ENCODE peak calls at places on chromosomes 11 and 22, in five cellular contexts. Q, A, W, B and P are unnamed samples.

GRCh38 chr11:113697075-113697474 is 9.0 kb downstream of the TMPRSS5 start:
- DNase-seq in Q (no peak), W (no peak), A (no peak), B (no peak), P (no peak)

GRCh38 chr11:17548444-17548843 is 1.4 kb downstream of the OTOG start:
- DNase-seq in W (peak; percentile 85), B (peak; percentile 26), Q (no peak), A (peak; percentile 63), P (no peak)

GRCh38 chr22:26617251-26618199 is at the start of gene CRYBB1:
- DNase-seq in A (peak; percentile 87), W (peak; percentile 56), B (no peak), Q (peak; percentile 91), P (no peak)

GRCh38 chr11:126327280-126328000 is 23.6 kb downstream of the DCPS start:
- DNase-seq in B (no peak), W (no peak), Q (no peak), A (no peak), P (no peak)

GRCh38 chr11:117457835-117458234 is 130.2 kb downstream of the CEP164 start:
- DNase-seq in B (no peak), Q (no peak), W (no peak), A (no peak), P (no peak)

GRCh38 chr11:64359712-64360402 is 895 bp downstream of the RPS6KA4 start:
- DNase-seq in A (no peak), Q (no peak), B (peak; percentile 16), W (peak; percentile 72), P (peak; percentile 58)

GRCh38 chr11:2342981-2343380 is 34.1 kb upstream of the CD81 start:
- DNase-seq in A (no peak), B (peak; percentile 40), Q (no peak), W (no peak), P (peak; percentile 10)

GRCh38 chr11:46465683-46466082 is 74.1 kb upstream of the CHRM4 start:
- DNase-seq in W (no peak), Q (no peak), A (no peak), B (no peak), P (no peak)

GRCh38 chr11:122633219-122633829 is 22.2 kb upstream of the UBASH3B start:
- DNase-seq in A (peak; percentile 73), W (peak; percentile 73), B (peak; percentile 83), Q (peak; percentile 51), P (peak; percentile 49)

GRCh38 chr22:23150762-23151161 is 5.5 kb downstream of the RAB36 start:
- DNase-seq in A (no peak), B (no peak), W (no peak), Q (no peak), P (no peak)

GRCh38 chr22:23153994-23154393 is 8.7 kb downstream of the RAB36 start:
- DNase-seq in Q (no peak), B (no peak), W (peak; percentile 42), A (no peak), P (no peak)

GRCh38 chr22:23151827-23152226 is 6.5 kb downstream of the RAB36 start:
- DNase-seq in W (no peak), A (no peak), Q (no peak), B (no peak), P (no peak)

GRCh38 chr22:23154461-23154860 is 9.2 kb downstream of the RAB36 start:
- DNase-seq in Q (no peak), W (no peak), A (no peak), B (no peak), P (no peak)

DNA sequence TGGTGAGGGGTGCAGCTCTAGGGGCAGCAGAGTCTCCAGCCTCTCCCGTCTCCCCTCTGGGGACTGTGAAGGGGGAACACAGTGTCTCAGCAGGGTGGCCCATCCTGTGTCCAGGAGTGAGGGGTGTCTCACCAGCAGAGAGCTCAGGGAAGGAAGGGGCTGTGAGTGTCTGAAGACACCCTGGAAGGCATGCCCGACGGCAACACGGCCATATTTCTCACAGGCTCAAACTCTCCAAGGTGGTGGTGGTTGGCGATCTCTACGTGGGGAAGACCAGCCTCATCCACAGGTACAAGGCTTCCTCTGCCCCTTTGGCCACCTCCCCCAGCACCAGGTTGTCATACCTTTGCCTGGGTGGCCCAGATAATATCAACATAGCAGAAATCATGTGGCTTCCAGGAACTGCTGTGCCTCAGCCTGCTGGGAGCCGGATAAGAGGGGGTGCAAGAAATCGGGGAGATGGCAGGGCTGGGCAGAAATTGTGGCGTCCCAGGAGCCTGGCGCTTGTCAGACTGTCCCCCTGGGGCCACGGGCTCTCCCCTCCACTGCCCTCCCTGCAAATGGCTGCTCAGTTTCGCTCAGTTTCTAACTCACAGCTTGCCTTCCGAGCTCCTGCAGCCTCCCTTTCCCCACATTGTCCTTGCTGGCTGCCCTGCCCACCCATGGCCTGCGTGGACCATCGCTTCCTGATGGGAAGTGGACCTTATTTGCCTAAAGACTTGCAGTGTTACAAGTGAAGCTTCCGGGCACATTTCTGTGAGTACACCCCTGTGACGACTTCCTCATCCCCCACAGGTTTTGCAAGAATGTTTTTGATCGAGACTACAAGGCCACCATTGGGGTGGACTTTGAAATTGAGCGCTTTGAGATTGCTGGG is 7.2 kb downstream of the RAB36 start:
- DNase-seq in W (no peak), A (no peak), B (no peak), Q (no peak), P (no peak)
- H3K4me2 ChIP-seq in W (no peak overlapping the region), A (no peak overlapping the region), B (no peak overlapping the region), Q (no peak overlapping the region), P (peak overlapping the region; percentile 32)

DNA sequence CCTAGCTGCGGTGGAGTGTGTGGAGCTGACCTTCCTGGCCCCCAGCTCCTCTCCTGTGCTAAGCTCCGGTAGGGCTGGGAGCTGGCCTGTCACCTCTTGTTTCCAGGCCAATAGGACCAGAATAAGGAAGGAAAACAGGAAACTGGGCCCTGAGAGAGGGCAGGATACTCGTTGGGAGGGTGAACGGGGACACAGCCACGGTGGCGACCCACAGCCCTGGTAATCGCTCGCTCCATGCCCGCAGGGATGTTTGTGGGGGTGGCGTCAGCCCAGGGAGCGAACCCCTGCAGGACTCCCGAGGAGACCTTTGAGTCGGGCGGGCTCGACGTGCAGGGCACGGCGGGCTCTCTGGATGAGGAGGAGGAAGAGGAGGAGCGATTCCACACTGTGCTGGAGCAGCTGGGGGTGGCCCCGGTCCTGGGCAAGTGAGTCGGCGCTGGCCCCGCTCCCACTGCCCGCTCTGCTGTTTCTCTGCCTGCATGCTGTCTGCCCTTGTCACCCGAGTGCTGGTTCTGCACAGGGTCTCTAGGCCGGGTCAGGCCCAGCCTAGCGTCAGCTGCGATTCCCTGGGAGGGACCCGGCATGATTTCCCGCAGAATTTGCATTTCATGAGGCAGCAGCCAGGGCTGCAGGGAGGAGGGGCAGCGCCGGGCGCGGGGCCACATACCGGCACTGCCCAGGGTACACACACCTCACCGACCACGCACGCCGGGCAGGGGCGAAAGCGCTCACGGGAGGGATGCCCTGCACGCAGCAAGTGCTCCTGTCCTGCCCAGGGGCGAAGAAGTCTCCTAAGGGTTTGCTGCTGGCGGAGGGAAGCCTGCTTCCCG is 1.6 kb downstream of the CRACR2B start:
- DNase-seq in W (peak; percentile 64), A (peak; percentile 57), Q (no peak), B (no peak), P (no peak)
- TF ChIP-seq EZH2 in W (no peak), A (peak; percentile 67), Q (no peak), B (peak; percentile 21), P (no peak)

GRCh38 chr11:47906066-47906465 is 57.9 kb upstream of the NUP160 start:
- DNase-seq in A (no peak), Q (no peak), W (no peak), B (no peak), P (no peak)
- H3K4me2 ChIP-seq in A (no peak overlapping the region), Q (no peak overlapping the region), W (no peak overlapping the region), B (no peak overlapping the region), P (no peak overlapping the region)

DNA sequence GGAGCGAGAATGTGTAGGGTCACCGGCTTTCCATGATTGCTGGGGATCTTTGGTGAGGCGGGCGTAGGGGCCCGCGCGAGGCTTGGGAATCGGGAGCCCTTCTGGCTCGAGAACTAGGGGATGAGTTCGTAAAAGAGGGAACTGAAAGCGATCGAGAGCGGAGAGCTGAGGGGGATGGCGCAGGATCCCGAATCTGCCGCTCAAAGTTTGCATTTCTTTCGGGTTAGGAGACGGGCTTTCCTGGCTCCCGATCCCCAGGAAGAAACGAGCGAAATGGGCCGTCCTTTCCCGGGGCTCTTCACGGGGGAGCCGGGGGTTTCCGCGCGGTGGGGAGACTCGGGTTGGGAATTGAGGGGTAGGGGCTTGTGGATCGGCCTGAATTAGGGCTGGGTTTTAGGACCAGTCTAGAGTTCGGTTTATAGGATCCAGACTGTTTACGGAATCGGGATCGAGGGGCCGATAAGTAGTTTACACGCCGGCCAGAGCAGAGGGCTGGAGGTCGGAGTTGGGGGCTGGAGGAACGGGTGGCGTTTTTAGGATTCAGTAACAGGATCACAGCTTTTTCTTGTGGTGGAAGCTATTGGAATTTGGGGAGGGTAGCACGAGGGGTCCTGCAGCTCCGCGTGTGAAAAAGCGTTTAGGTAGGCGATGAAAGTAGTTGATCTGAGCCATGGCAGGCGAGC is 1.3 kb downstream of the PKNOX2 start:
- DNase-seq in W (peak; percentile 57), Q (no peak), B (peak; percentile 66), A (peak; percentile 61), P (no peak)
- TF ChIP-seq EZH2 in W (peak; percentile 63), Q (no peak), B (peak; percentile 70), A (no peak), P (peak; percentile 82)

GRCh38 chr11:62716816-62717215 is 9.3 kb downstream of the GNG3 start:
- DNase-seq in Q (no peak), A (no peak), W (no peak), B (no peak), P (no peak)
- H3K4me2 ChIP-seq in Q (no peak overlapping the region), A (no peak overlapping the region), W (no peak overlapping the region), B (no peak overlapping the region), P (no peak overlapping the region)

GRCh38 chr11:111395081-111395480 is 16.0 kb upstream of the POU2AF1 start:
- DNase-seq in W (no peak), A (no peak), B (no peak), Q (no peak), P (no peak)
- TF ChIP-seq EZH2 in W (no peak), A (no peak), B (no peak), Q (no peak), P (no peak)

GRCh38 chr22:22818861-22819855 is 68.5 kb upstream of the IGLL5 start:
- DNase-seq in B (no peak), A (no peak), W (no peak), Q (peak; percentile 81), P (no peak)

GRCh38 chr22:22821340-22821739 is 66.3 kb upstream of the IGLL5 start:
- DNase-seq in W (no peak), Q (no peak), B (no peak), A (no peak), P (no peak)

GRCh38 chr22:22820076-22820475 is 67.5 kb upstream of the IGLL5 start:
- DNase-seq in A (no peak), W (no peak), B (no peak), Q (peak; percentile 51), P (no peak)

GRCh38 chr22:22822106-22822505 is 65.5 kb upstream of the IGLL5 start:
- DNase-seq in B (no peak), Q (no peak), W (no peak), A (no peak), P (no peak)

DNA sequence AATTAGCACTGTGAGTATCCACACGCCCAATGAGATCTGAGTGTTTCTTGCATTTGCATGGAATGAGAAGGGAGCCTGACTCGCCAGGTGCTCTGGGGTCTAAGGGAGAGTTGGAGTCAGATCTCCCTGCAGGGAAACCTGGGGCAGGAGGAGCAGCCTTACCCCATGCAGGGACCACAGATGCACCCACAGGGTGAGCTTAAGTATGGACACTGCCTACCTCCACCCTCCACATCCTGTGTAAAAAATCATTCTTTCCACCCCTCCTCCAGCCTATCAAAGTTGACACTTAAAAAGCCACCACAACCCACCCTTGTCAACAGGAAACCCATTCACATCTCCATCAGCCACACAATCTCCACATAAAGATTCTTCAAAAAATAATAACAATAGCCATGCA is 67.0 kb upstream of the IGLL5 start:
- DNase-seq in Q (peak; percentile 13), A (no peak), B (no peak), W (no peak), P (no peak)
- H3K4me2 ChIP-seq in Q (peak overlapping the region; percentile 87), A (no peak overlapping the region), B (no peak overlapping the region), W (no peak overlapping the region), P (no peak overlapping the region)